ENCODE peak calls at places on chromosomes 2 and 18, in seven cellular contexts. One of them, this sample, is unnamed.
A peak's percentile ranks its signal among the peaks of the same experiment; 100 is the strongest.

GRCh38 chr2:241007880-241008710 is 9.7 kb downstream of the SNED1 start:
- DNase-seq in M059J: no peak
- DNase-seq in HFFc6: no peak
- DNase-seq in astrocyte: no peak
- DNase-seq in AML-193: no peak
- DNase-seq in naive thymus-derived CD4-positive, alpha-beta T cell: no peak
- DNase-seq in 8988T: peak; percentile 8
- DNase-seq in this sample: peak; percentile 49

GRCh38 chr18:44552706-44553105 is 128.0 kb upstream of the SETBP1 start:
- DNase-seq in M059J: no peak
- DNase-seq in HFFc6: no peak
- DNase-seq in astrocyte: no peak
- DNase-seq in AML-193: no peak
- DNase-seq in naive thymus-derived CD4-positive, alpha-beta T cell: no peak
- DNase-seq in 8988T: no peak
- DNase-seq in this sample: peak; percentile 78

GRCh38 chr2:61356261-61356957 is 114.5 kb downstream of the USP34 start:
- DNase-seq in M059J: no peak
- DNase-seq in HFFc6: no peak
- DNase-seq in astrocyte: peak; percentile 16
- DNase-seq in AML-193: peak; percentile 11
- DNase-seq in naive thymus-derived CD4-positive, alpha-beta T cell: no peak
- DNase-seq in 8988T: no peak
- DNase-seq in this sample: no peak

GRCh38 chr2:126785862-126786261 is 112.8 kb upstream of the TEX51 start:
- DNase-seq in M059J: no peak
- DNase-seq in HFFc6: no peak
- DNase-seq in astrocyte: no peak
- DNase-seq in AML-193: no peak
- DNase-seq in naive thymus-derived CD4-positive, alpha-beta T cell: no peak
- DNase-seq in 8988T: no peak
- DNase-seq in this sample: no peak

GRCh38 chr2:37827911-37828411 is 97.1 kb upstream of the RMDN2 start:
- DNase-seq in M059J: peak; percentile 86
- DNase-seq in HFFc6: peak; percentile 81
- DNase-seq in astrocyte: peak; percentile 87
- DNase-seq in AML-193: no peak
- DNase-seq in naive thymus-derived CD4-positive, alpha-beta T cell: no peak
- DNase-seq in 8988T: no peak
- DNase-seq in this sample: no peak

GRCh38 chr2:6103949-6104348 is 411.8 kb downstream of the SOX11 start:
- DNase-seq in M059J: no peak
- DNase-seq in HFFc6: no peak
- DNase-seq in astrocyte: no peak
- DNase-seq in AML-193: no peak
- DNase-seq in naive thymus-derived CD4-positive, alpha-beta T cell: no peak
- DNase-seq in 8988T: no peak
- DNase-seq in this sample: peak; percentile 69

GRCh38 chr2:204691911-204692510 is 146.7 kb downstream of the PARD3B start:
- DNase-seq in M059J: peak; percentile 74
- DNase-seq in HFFc6: peak; percentile 83
- DNase-seq in astrocyte: peak; percentile 68
- DNase-seq in AML-193: peak; percentile 77
- DNase-seq in naive thymus-derived CD4-positive, alpha-beta T cell: peak; percentile 42
- DNase-seq in 8988T: no peak
- DNase-seq in this sample: peak; percentile 76

GRCh38 chr2:134862069-134862468 is 23.7 kb downstream of the ACMSD start:
- DNase-seq in M059J: no peak
- DNase-seq in HFFc6: no peak
- DNase-seq in astrocyte: no peak
- DNase-seq in AML-193: no peak
- DNase-seq in naive thymus-derived CD4-positive, alpha-beta T cell: no peak
- DNase-seq in 8988T: no peak
- DNase-seq in this sample: no peak

GRCh38 chr2:129465045-129465444 is 514.4 kb upstream of the RAB6C start:
- DNase-seq in M059J: no peak
- DNase-seq in HFFc6: no peak
- DNase-seq in astrocyte: no peak
- DNase-seq in AML-193: no peak
- DNase-seq in naive thymus-derived CD4-positive, alpha-beta T cell: no peak
- DNase-seq in 8988T: no peak
- DNase-seq in this sample: no peak

GRCh38 chr2:108385411-108386071 is 7.8 kb downstream of the SULT1C4 start:
- DNase-seq in M059J: no peak
- DNase-seq in HFFc6: no peak
- DNase-seq in astrocyte: no peak
- DNase-seq in AML-193: no peak
- DNase-seq in naive thymus-derived CD4-positive, alpha-beta T cell: no peak
- DNase-seq in 8988T: no peak
- DNase-seq in this sample: no peak

GRCh38 chr2:23548143-23548769 is 163.3 kb downstream of the KLHL29 start:
- DNase-seq in M059J: no peak
- DNase-seq in HFFc6: no peak
- DNase-seq in astrocyte: no peak
- DNase-seq in AML-193: no peak
- DNase-seq in naive thymus-derived CD4-positive, alpha-beta T cell: no peak
- DNase-seq in 8988T: no peak
- DNase-seq in this sample: no peak

GRCh38 chr18:51082571-51083264 is 52.7 kb downstream of the SMAD4 start:
- DNase-seq in M059J: peak; percentile 76
- DNase-seq in HFFc6: no peak
- DNase-seq in astrocyte: peak; percentile 57
- DNase-seq in AML-193: no peak
- DNase-seq in naive thymus-derived CD4-positive, alpha-beta T cell: no peak
- DNase-seq in 8988T: no peak
- DNase-seq in this sample: no peak

GRCh38 chr2:95206086-95206485 is 1.2 kb upstream of the ZNF892 start:
- DNase-seq in M059J: no peak
- DNase-seq in HFFc6: no peak
- DNase-seq in astrocyte: no peak
- DNase-seq in AML-193: no peak
- DNase-seq in naive thymus-derived CD4-positive, alpha-beta T cell: no peak
- DNase-seq in 8988T: no peak
- DNase-seq in this sample: no peak